ENCODE peak calls at places on chromosomes 5 and 9, in seven cellular contexts. N is C1 segment of cervical spinal cord; E is glutamatergic neuron; Z is sciatic nerve; V is EL; U is activated naive CD8-positive, alpha-beta T cell treated with anti-CD3 and anti-CD28 coated beads, Interleukin-2, amount 50 U/mL, for 24 hours; S is GM12892. T is an unnamed sample.

GRCh38 chr9:106859957-106860715 is 2.8 kb upstream of the ZNF462 start:
- DNase-seq in N (no peak), E (peak), Z (peak), V (peak), U (no peak), S (no peak), T (peak)

GRCh38 chr9:83445703-83446102 is 92.5 kb downstream of the FRMD3 start:
- DNase-seq in N (no peak), E (no peak), Z (no peak), V (no peak), U (no peak), S (no peak), T (no peak)

GRCh38 chr9:129726322-129727160 is 26.3 kb downstream of the PTGES start:
- DNase-seq in N (peak), E (peak), Z (peak), V (peak), U (peak), S (peak), T (peak)

GRCh38 chr5:41071975-41072374 is 833 bp upstream of the MROH2B start:
- DNase-seq in N (no peak), E (no peak), Z (no peak), V (peak), U (no peak), S (no peak), T (no peak)

GRCh38 chr9:7879551-7880245 is 80.1 kb upstream of the DMAC1 start:
- DNase-seq in N (no peak), E (peak), Z (no peak), V (no peak), U (peak), S (no peak), T (no peak)

GRCh38 chr9:21404146-21404545 is 4.8 kb upstream of the IFNA8 start:
- DNase-seq in N (no peak), E (no peak), Z (no peak), V (no peak), U (no peak), S (no peak), T (no peak)

GRCh38 chr5:116622375-116623075 is 47.9 kb upstream of the SEMA6A start:
- DNase-seq in N (no peak), E (no peak), Z (no peak), V (no peak), U (no peak), S (no peak), T (no peak)

GRCh38 chr9:114054191-114054690 is 23.9 kb downstream of the AMBP start:
- DNase-seq in N (no peak), E (no peak), Z (no peak), V (no peak), U (no peak), S (no peak), T (no peak)

GRCh38 chr5:172871561-172871960 is 37.5 kb downstream of the ERGIC1 start:
- DNase-seq in N (no peak), E (no peak), Z (no peak), V (no peak), U (no peak), S (no peak), T (no peak)

GRCh38 chr9:21803674-21804048 is 1.2 kb downstream of the MTAP start:
- DNase-seq in N (no peak), E (no peak), Z (no peak), V (no peak), U (no peak), S (no peak), T (no peak)

GRCh38 chr9:116767219-116767618 is 80.1 kb downstream of the TRIM32 start:
- DNase-seq in N (no peak), E (no peak), Z (no peak), V (no peak), U (no peak), S (no peak), T (peak)

T was measured in SK-N-SH.